ENCODE peak calls at places on chromosomes 7 and 10, in seven cellular contexts. I, W, O, D, N, A and X are unnamed samples. For H3K4me1, the result is how much of the 10 kb centered on the place peaks cover.

GRCh38 chr10:114042895-114043531 is 653 bp upstream of the ADRB1 start:
- DNase-seq in A (peak), W (peak), D (no peak), O (peak), N (peak), I (peak), X (no peak)

GRCh38 chr7:143096146-143096545 is 35.7 kb upstream of the PIP start:
- DNase-seq in I (no peak), D (no peak), A (no peak), N (no peak), O (no peak), W (no peak), X (no peak)

GRCh38 chr10:74058658-74059057 is 60.7 kb downstream of the VCL start:
- DNase-seq in D (no peak), O (no peak), N (peak), A (no peak), I (peak), W (no peak), X (no peak)

GRCh38 chr7:13457790-13458189 is 531.7 kb downstream of the ETV1 start:
- DNase-seq in D (no peak), N (no peak), A (no peak), O (no peak), W (no peak), I (no peak), X (no peak)

GRCh38 chr7:122984021-122984420 is 11.5 kb downstream of the TAS2R16 start:
- DNase-seq in W (no peak), A (no peak), D (no peak), O (no peak), N (no peak), I (no peak), X (no peak)

GRCh38 chr10:116590590-116591444 is at the start of gene PNLIPRP1:
- DNase-seq in A (no peak), D (no peak), N (no peak), O (no peak), I (no peak), W (no peak), X (no peak)

GRCh38 chr10:29470355-29470705 is 164.4 kb downstream of the SVIL start:
- DNase-seq in A (no peak), N (peak), W (no peak), O (peak), D (no peak), I (peak), X (no peak)

GRCh38 chr7:81484266-81484665 is 285.6 kb downstream of the HGF start:
- DNase-seq in D (no peak), A (no peak), I (peak), O (peak), W (no peak), N (peak), X (peak)

GRCh38 chr10:120810298-120810697 is 40.9 kb upstream of the WDR11 start:
- DNase-seq in D (no peak), W (no peak), N (peak), O (no peak), A (no peak), I (no peak), X (no peak)

GRCh38 chr7:7653568-7654187 is 13.1 kb downstream of the UMAD1 start:
- DNase-seq in O (no peak), N (peak), D (no peak), W (no peak), A (no peak), I (peak), X (no peak)

GRCh38 chr10:132536241-132536963 is 1.2 kb upstream of the INPP5A start:
- DNase-seq in O (peak), W (peak), D (no peak), I (no peak), N (peak), A (no peak), X (peak)

GRCh38 chr7:77425151-77426051 is 9.3 kb upstream of the GSAP start:
- DNase-seq in O (no peak), W (no peak), N (peak), A (no peak), I (no peak), D (no peak), X (no peak)
- H3K4me1 ChIP-seq in O (under half), W (under half), N (under half), A (under half), I (under half), D (under half), X (under half)

GRCh38 chr7:137993395-137993743 is 8.5 kb downstream of the CREB3L2 start:
- DNase-seq in I (no peak), D (no peak), N (no peak), O (no peak), W (no peak), A (no peak), X (no peak)
- H3K4me1 ChIP-seq in I (under half), D (under half), N (under half), O (under half), W (under half), A (under half), X (under half)

DNA sequence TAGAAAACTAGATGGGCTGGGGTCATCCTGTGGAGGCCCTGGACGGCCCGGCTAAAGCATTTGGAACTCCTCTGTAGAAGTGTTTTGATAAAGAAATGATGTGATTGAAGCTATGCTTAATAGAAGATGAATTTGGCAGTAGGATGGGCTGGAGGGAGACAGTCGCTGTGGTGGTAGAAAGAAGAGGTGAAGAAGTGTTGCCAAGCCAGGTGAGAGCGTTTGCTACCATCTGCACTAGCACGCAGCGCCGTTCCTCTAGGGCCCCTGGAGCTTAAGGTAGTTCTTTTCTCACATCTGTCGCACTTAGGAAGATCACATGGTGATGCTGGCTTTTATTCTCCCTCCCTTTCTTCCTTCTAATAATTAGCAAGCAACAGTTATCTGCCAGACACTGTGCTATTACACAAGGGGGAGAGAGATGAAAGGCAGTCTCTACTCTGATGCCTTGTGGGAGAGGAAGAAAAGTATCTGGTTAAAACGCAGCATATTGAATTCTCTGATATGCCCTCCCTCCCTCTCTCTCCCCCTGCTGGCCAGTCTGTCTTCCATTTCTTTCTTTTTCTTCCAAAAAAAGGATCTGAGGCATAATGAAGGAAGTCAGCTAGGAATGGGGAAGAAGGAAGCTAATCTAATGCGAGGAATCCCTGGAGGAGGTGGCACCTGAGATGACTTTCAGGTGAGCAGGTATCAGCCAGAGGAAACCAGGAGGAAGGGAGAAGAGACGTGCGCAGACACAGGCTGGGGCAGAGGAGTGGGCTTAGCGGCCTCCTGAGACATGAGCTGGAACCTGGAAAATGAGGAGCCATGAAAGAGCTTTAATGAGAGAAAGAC is 162.3 kb upstream of the KLF14 start:
- DNase-seq in N (no peak), O (no peak), A (no peak), D (no peak), W (no peak), I (peak), X (no peak)
- H3K4me1 ChIP-seq in N (under half), O (under half), A (under half), D (under half), W (half or more), I (half or more), X (under half)

DNA sequence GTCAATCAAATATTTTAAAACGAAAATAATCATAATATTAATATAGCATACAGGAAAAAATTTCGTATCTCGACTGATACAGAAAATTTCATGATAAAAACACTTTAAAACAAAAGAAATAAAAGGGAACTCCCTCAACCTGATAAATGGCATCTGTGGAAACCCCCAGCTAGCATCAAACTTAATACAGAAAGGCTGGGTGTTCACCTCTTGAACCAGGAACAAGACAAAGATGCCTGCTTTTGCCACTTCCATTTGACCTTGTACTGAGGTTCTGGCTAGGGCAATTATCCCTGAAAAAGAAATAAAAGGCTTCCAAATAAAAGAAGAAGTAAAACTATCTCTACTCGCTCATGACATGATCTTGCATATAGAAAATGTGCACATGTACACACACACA is 2.5 kb upstream of the ALOX5 start:
- DNase-seq in I (no peak), W (no peak), O (no peak), D (no peak), N (no peak), A (no peak), X (no peak)
- H3K4me1 ChIP-seq in I (under half), W (under half), O (under half), D (under half), N (under half), A (under half), X (under half)

GRCh38 chr7:127933116-127933515 is 98.1 kb downstream of the LRRC4 start:
- DNase-seq in I (no peak), N (no peak), A (no peak), D (no peak), O (no peak), W (no peak), X (no peak)
- H3K4me1 ChIP-seq in I (under half), N (under half), A (under half), D (under half), O (under half), W (under half), X (under half)

GRCh38 chr7:1667566-1668485 is 2.3 kb upstream of the ELFN1 start:
- DNase-seq in W (peak), A (no peak), O (peak), D (no peak), I (no peak), N (peak), X (no peak)
- H3K4me1 ChIP-seq in W (under half), A (under half), O (under half), D (under half), I (under half), N (under half), X (under half)

GRCh38 chr7:131000389-131000788 is 266.4 kb upstream of the KLF14 start:
- DNase-seq in A (no peak), W (no peak), N (no peak), I (no peak), D (no peak), O (no peak), X (no peak)
- H3K4me1 ChIP-seq in A (under half), W (half or more), N (under half), I (under half), D (under half), O (under half), X (under half)

GRCh38 chr7:91912500-91912899 is 28.2 kb upstream of the AKAP9 start:
- DNase-seq in I (peak), D (no peak), N (no peak), A (no peak), O (no peak), W (no peak), X (no peak)

GRCh38 chr7:91918356-91918755 is 22.3 kb upstream of the AKAP9 start:
- DNase-seq in A (no peak), N (no peak), D (no peak), W (no peak), I (no peak), O (no peak), X (no peak)

GRCh38 chr7:91916068-91916440 is 24.6 kb upstream of the AKAP9 start:
- DNase-seq in I (no peak), N (no peak), W (no peak), O (no peak), D (no peak), A (no peak), X (no peak)

GRCh38 chr7:91913612-91914011 is 27.1 kb upstream of the AKAP9 start:
- DNase-seq in N (no peak), A (no peak), O (no peak), D (no peak), I (no peak), W (no peak), X (no peak)

GRCh38 chr7:91915401-91916067 is 25.1 kb upstream of the AKAP9 start:
- DNase-seq in I (no peak), D (no peak), W (no peak), N (no peak), O (no peak), A (no peak), X (no peak)
- H3K4me1 ChIP-seq in I (under half), D (under half), W (under half), N (under half), O (under half), A (under half), X (under half)

DNA sequence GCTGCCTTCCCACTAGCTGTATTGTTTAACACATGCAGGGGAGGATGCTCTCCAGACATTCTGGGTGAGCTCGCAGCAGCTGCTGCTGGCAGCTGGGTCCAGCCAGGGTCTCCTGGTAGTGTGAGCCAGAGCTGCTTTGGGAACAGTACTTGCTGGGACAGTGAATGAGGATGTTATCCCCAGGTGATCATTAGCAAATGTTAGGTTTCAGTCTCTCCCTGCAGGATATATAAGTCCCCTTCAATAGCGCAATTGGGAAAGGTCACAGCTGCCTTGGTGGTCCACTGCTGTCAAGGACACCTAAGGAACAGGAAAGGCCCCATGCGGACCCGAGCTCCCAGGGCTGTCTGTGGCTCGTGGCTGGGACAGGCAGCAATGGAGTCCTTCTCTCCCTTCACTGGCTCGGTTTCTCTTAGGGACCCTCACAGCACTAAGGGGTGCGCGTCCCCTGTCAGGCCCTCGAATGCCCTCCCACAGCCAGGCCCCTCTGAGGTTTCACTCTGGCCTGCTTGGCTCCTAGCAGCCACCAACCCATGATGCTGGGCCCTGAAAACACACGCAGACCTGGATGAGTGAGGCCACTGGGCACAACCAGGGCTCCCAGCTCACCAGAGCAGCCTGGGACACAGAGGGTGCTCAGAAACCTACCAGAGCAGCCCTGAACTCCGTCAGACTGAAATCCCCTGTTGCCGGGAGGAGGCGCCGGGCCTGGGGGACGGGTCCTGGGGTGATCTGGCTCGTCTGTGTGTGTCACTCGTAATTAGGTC is 173.0 kb upstream of the LANCL2 start:
- DNase-seq in I (no peak), A (no peak), W (no peak), O (no peak), D (no peak), N (no peak), X (no peak)
- H3K4me1 ChIP-seq in I (under half), A (under half), W (under half), O (under half), D (under half), N (under half), X (under half)

GRCh38 chr7:70592171-70592570 is 539.8 kb upstream of the GALNT17 start:
- DNase-seq in N (no peak), W (no peak), D (no peak), A (no peak), I (no peak), O (no peak), X (no peak)
- H3K4me1 ChIP-seq in N (under half), W (under half), D (under half), A (under half), I (under half), O (under half), X (under half)